ENCODE peak calls at places on chromosomes 7 and 10, in four cellular contexts. One of them, this sample, is unnamed.
A peak's percentile ranks its signal among the peaks of the same experiment; 100 is the strongest.

GRCh38 chr10:48494073-48494472 is 110.8 kb downstream of the ARHGAP22 start:
- DNase-seq in IMR-90: no peak
- DNase-seq in K562: no peak
- DNase-seq in GM12878: no peak
- DNase-seq in this sample: no peak

GRCh38 chr7:113915991-113916390 is 2.8 kb downstream of the PPP1R3A start:
- DNase-seq in GM12878: no peak
- DNase-seq in IMR-90: no peak
- DNase-seq in K562: no peak
- DNase-seq in this sample: no peak

GRCh38 chr7:30269398-30269964 is 14.9 kb upstream of the ZNRF2 start:
- DNase-seq in GM12878: no peak
- DNase-seq in K562: no peak
- DNase-seq in IMR-90: no peak
- DNase-seq in this sample: no peak

GRCh38 chr7:42219447-42219846 is 17.6 kb downstream of the GLI3 start:
- DNase-seq in K562: no peak
- DNase-seq in IMR-90: no peak
- DNase-seq in GM12878: no peak
- DNase-seq in this sample: no peak

GRCh38 chr7:24024276-24024675 is 259.7 kb upstream of the NPY start:
- DNase-seq in K562: no peak
- DNase-seq in GM12878: no peak
- DNase-seq in IMR-90: no peak
- DNase-seq in this sample: no peak

GRCh38 chr7:5647816-5648215 is 133.6 kb downstream of the RNF216 start:
- DNase-seq in GM12878: no peak
- DNase-seq in K562: no peak
- DNase-seq in IMR-90: no peak
- DNase-seq in this sample: no peak

GRCh38 chr7:101319401-101319800 is 2.2 kb downstream of the IFT22 start:
- DNase-seq in GM12878: no peak
- DNase-seq in K562: no peak
- DNase-seq in IMR-90: no peak
- DNase-seq in this sample: no peak

GRCh38 chr10:70758757-70759514 is 26.2 kb downstream of the TBATA start:
- DNase-seq in IMR-90: peak; percentile 66
- DNase-seq in K562: peak; percentile 81
- DNase-seq in GM12878: peak; percentile 17
- DNase-seq in this sample: peak; percentile 52

GRCh38 chr10:113326160-113327111 is 226.4 kb upstream of the HABP2 start:
- DNase-seq in IMR-90: peak; percentile 81
- DNase-seq in K562: peak; percentile 47
- DNase-seq in GM12878: peak; percentile 42
- DNase-seq in this sample: peak; percentile 42

GRCh38 chr10:62231371-62231770 is 37.3 kb downstream of the RTKN2 start:
- DNase-seq in K562: no peak
- DNase-seq in IMR-90: peak; percentile 92
- DNase-seq in GM12878: no peak
- DNase-seq in this sample: peak; percentile 78

GRCh38 chr7:76225951-76226350 is 24.3 kb downstream of the SRRM3 start:
- DNase-seq in IMR-90: no peak
- DNase-seq in GM12878: no peak
- DNase-seq in K562: no peak
- DNase-seq in this sample: no peak

GRCh38 chr7:108000875-108001758 is 1.8 kb downstream of the LAMB1 start:
- DNase-seq in GM12878: no peak
- DNase-seq in IMR-90: peak; percentile 30
- DNase-seq in K562: no peak
- DNase-seq in this sample: peak; percentile 98

GRCh38 chr7:137999496-138000080 is 2.3 kb downstream of the CREB3L2 start:
- DNase-seq in GM12878: no peak
- DNase-seq in IMR-90: no peak
- DNase-seq in K562: no peak
- DNase-seq in this sample: peak; percentile 43

GRCh38 chr7:80450621-80451308 is 61.1 kb downstream of the GNAT3 start:
- DNase-seq in IMR-90: peak; percentile 79
- DNase-seq in K562: no peak
- DNase-seq in GM12878: no peak
- DNase-seq in this sample: no peak

GRCh38 chr7:130930260-130930659 is 196.3 kb upstream of the KLF14 start:
- DNase-seq in IMR-90: peak; percentile 44
- DNase-seq in K562: peak; percentile 35
- DNase-seq in GM12878: no peak
- DNase-seq in this sample: no peak

GRCh38 chr10:80713398-80713928 is 175.8 kb downstream of the SH2D4B start:
- DNase-seq in GM12878: no peak
- DNase-seq in IMR-90: no peak
- DNase-seq in K562: no peak
- DNase-seq in this sample: no peak

GRCh38 chr7:1210321-1210978 is 22.2 kb upstream of the UNCX start:
- DNase-seq in K562: no peak
- DNase-seq in IMR-90: no peak
- DNase-seq in GM12878: no peak
- DNase-seq in this sample: no peak

GRCh38 chr7:82158327-82158726 is 285.2 kb downstream of the CACNA2D1 start:
- DNase-seq in IMR-90: no peak
- DNase-seq in K562: no peak
- DNase-seq in GM12878: no peak
- DNase-seq in this sample: no peak

GRCh38 chr10:79396587-79396986 is 48.8 kb downstream of the ZCCHC24 start:
- DNase-seq in IMR-90: no peak
- DNase-seq in GM12878: no peak
- DNase-seq in K562: no peak
- DNase-seq in this sample: no peak

GRCh38 chr10:95674643-95675042 is 18.1 kb upstream of the ALDH18A1 start:
- DNase-seq in K562: no peak
- DNase-seq in GM12878: no peak
- DNase-seq in IMR-90: no peak
- DNase-seq in this sample: no peak

GRCh38 chr10:87066865-87067264 is 27.8 kb downstream of the GLUD1 start:
- DNase-seq in GM12878: no peak
- DNase-seq in K562: no peak
- DNase-seq in IMR-90: no peak
- DNase-seq in this sample: no peak

GRCh38 chr7:65004575-65004974 is 1.9 kb downstream of the ERV3-1 start:
- DNase-seq in K562: peak; percentile 20
- DNase-seq in GM12878: no peak
- DNase-seq in IMR-90: no peak
- DNase-seq in this sample: no peak

GRCh38 chr10:78688221-78688944 is 380.4 kb upstream of the ZMIZ1 start:
- DNase-seq in IMR-90: no peak
- DNase-seq in K562: no peak
- DNase-seq in GM12878: no peak
- DNase-seq in this sample: no peak

GRCh38 chr7:55469271-55469681 is 103.0 kb downstream of the VOPP1 start:
- DNase-seq in GM12878: no peak
- DNase-seq in K562: no peak
- DNase-seq in IMR-90: no peak
- DNase-seq in this sample: no peak
- TF ChIP-seq FOS in GM12878: no peak
- TF ChIP-seq FOS in K562: no peak
- TF ChIP-seq FOS in IMR-90: no peak
- TF ChIP-seq FOS in this sample: no peak

GRCh38 chr7:73526892-73527821 is 5.1 kb upstream of the BAZ1B start:
- DNase-seq in IMR-90: no peak
- DNase-seq in GM12878: no peak
- DNase-seq in K562: peak; percentile 21
- DNase-seq in this sample: peak; percentile 39
- TF ChIP-seq FOS in IMR-90: no peak
- TF ChIP-seq FOS in GM12878: no peak
- TF ChIP-seq FOS in K562: no peak
- TF ChIP-seq FOS in this sample: no peak

GRCh38 chr10:92241501-92241900 is 49.4 kb downstream of the CPEB3 start:
- DNase-seq in K562: no peak
- DNase-seq in GM12878: no peak
- DNase-seq in IMR-90: no peak
- DNase-seq in this sample: no peak

GRCh38 chr10:92242380-92242779 is 48.5 kb downstream of the CPEB3 start:
- DNase-seq in K562: no peak
- DNase-seq in IMR-90: no peak
- DNase-seq in GM12878: no peak
- DNase-seq in this sample: no peak

GRCh38 chr10:92240289-92241157 is 50.4 kb downstream of the CPEB3 start:
- DNase-seq in K562: peak; percentile 20
- DNase-seq in GM12878: peak; percentile 53
- DNase-seq in IMR-90: peak; percentile 70
- DNase-seq in this sample: peak; percentile 81

GRCh38 chr10:92239600-92240288 is 51.1 kb downstream of the CPEB3 start:
- DNase-seq in K562: no peak
- DNase-seq in IMR-90: peak; percentile 30
- DNase-seq in GM12878: no peak
- DNase-seq in this sample: peak; percentile 39

DNA sequence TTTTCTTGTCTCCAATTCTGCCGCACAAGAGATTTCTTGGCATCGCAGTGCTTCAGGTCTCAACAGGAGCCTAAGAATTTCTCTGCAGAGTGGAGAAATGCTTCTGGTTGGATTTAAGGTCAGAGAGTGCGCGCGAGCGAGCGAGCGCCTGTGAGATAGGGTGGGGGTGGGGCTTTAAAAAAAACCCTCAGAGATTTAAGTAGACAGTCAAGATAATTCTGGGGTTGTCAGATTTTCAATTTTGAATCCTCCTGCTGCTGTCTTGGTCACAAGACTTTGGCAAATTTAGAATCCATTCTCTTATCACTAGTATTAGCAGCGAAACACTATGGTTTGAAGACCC is 49.7 kb downstream of the CPEB3 start:
- DNase-seq in IMR-90: peak; percentile 9
- DNase-seq in GM12878: no peak
- DNase-seq in K562: peak; percentile 11
- DNase-seq in this sample: no peak
- TF ChIP-seq FOS in IMR-90: no peak
- TF ChIP-seq FOS in GM12878: no peak
- TF ChIP-seq FOS in K562: no peak
- TF ChIP-seq FOS in this sample: no peak

GRCh38 chr10:123618224-123618623 is 47.9 kb upstream of the GPR26 start:
- DNase-seq in IMR-90: no peak
- DNase-seq in GM12878: no peak
- DNase-seq in K562: no peak
- DNase-seq in this sample: no peak

GRCh38 chr10:123614888-123615287 is 51.3 kb upstream of the GPR26 start:
- DNase-seq in GM12878: no peak
- DNase-seq in K562: peak; percentile 40
- DNase-seq in IMR-90: peak; percentile 7
- DNase-seq in this sample: peak; percentile 35

GRCh38 chr10:123611876-123612275 is 54.3 kb upstream of the GPR26 start:
- DNase-seq in IMR-90: no peak
- DNase-seq in K562: no peak
- DNase-seq in GM12878: no peak
- DNase-seq in this sample: no peak

GRCh38 chr10:123611243-123611642 is 54.9 kb upstream of the GPR26 start:
- DNase-seq in K562: no peak
- DNase-seq in GM12878: no peak
- DNase-seq in IMR-90: no peak
- DNase-seq in this sample: no peak

GRCh38 chr10:123613346-123613850 is 52.8 kb upstream of the GPR26 start:
- DNase-seq in IMR-90: no peak
- DNase-seq in GM12878: no peak
- DNase-seq in K562: no peak
- DNase-seq in this sample: no peak
- TF ChIP-seq FOS in IMR-90: no peak
- TF ChIP-seq FOS in GM12878: no peak
- TF ChIP-seq FOS in K562: no peak
- TF ChIP-seq FOS in this sample: no peak

DNA sequence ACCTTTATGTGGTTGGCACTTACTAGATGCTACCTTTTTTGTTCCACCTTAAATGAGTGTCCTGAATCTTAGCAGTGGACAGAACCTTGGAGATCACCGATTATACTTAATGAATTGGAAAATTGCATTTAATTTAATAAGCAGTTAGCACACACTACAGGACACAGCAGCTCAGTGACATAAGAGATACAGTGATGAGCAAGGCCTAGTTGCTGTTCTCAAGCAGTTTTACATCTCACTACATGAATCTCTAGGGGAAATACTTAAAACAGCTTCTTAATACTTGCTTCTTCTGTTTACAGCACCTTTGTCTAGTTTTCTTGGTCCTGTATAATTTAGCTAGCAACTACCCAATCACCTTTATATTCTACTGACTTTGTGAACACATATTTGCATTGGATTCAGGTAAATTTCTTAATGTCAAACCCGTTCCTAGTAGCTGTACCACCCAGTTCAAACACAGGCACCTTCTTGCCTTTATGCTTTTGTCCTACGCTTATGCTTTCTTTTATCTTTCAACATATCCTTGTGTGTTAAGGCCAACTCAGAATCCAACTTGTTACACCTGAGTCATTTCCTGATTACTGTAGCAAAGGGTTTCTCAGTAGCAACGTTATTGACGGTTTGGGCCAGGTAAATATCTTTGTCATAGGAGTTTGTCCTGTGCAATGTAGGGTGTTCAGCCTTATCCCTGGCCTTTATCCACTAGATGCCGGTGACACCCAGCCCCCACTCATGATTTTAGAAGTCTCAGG is 1.8 kb downstream of the STAM start:
- DNase-seq in IMR-90: peak; percentile 18
- DNase-seq in GM12878: no peak
- DNase-seq in K562: no peak
- DNase-seq in this sample: peak; percentile 32
- TF ChIP-seq FOS in IMR-90: no peak
- TF ChIP-seq FOS in GM12878: no peak
- TF ChIP-seq FOS in K562: no peak
- TF ChIP-seq FOS in this sample: peak; percentile 13

This sample was measured in endothelial cell of umbilical vein.